ENCODE peak calls at places on chromosomes 7 and 10, in seven cellular contexts. One of them, this sample, is unnamed.

GRCh38 chr7:47488969-47489342 is 93.0 kb downstream of the TNS3 start:
- DNase-seq in activated T-cell treated with anti-CD3 and anti-CD28 coated beads, Interleukin-2, amount 50 U/mL, for 72 hours: no peak
- DNase-seq in midbrain: no peak
- DNase-seq in H54: no peak
- DNase-seq in fibroblast of lung: no peak
- DNase-seq in Peyer's patch: no peak
- DNase-seq in IMR-90: no peak
- DNase-seq in this sample: no peak

GRCh38 chr7:157979631-157980340 is 607.8 kb downstream of the PTPRN2 start:
- DNase-seq in activated T-cell treated with anti-CD3 and anti-CD28 coated beads, Interleukin-2, amount 50 U/mL, for 72 hours: no peak
- DNase-seq in midbrain: no peak
- DNase-seq in H54: no peak
- DNase-seq in fibroblast of lung: no peak
- DNase-seq in Peyer's patch: no peak
- DNase-seq in IMR-90: no peak
- DNase-seq in this sample: no peak

GRCh38 chr10:73246783-73247508 is at the start of gene DNAJC9:
- DNase-seq in activated T-cell treated with anti-CD3 and anti-CD28 coated beads, Interleukin-2, amount 50 U/mL, for 72 hours: peak; percentile 98
- DNase-seq in midbrain: peak; percentile 90
- DNase-seq in H54: peak; percentile 81
- DNase-seq in fibroblast of lung: peak; percentile 92
- DNase-seq in Peyer's patch: peak; percentile 98
- DNase-seq in IMR-90: peak; percentile 90
- DNase-seq in this sample: peak; percentile 80

GRCh38 chr10:28479366-28479765 is 53.6 kb upstream of the WAC start:
- DNase-seq in activated T-cell treated with anti-CD3 and anti-CD28 coated beads, Interleukin-2, amount 50 U/mL, for 72 hours: no peak
- DNase-seq in midbrain: no peak
- DNase-seq in H54: no peak
- DNase-seq in fibroblast of lung: no peak
- DNase-seq in Peyer's patch: no peak
- DNase-seq in IMR-90: no peak
- DNase-seq in this sample: no peak

GRCh38 chr7:155942226-155942950 is 130.1 kb upstream of the SHH start:
- DNase-seq in activated T-cell treated with anti-CD3 and anti-CD28 coated beads, Interleukin-2, amount 50 U/mL, for 72 hours: no peak
- DNase-seq in midbrain: no peak
- DNase-seq in H54: no peak
- DNase-seq in fibroblast of lung: no peak
- DNase-seq in Peyer's patch: no peak
- DNase-seq in IMR-90: no peak
- DNase-seq in this sample: no peak

GRCh38 chr7:159030490-159031134 is 114.1 kb downstream of the VIPR2 start:
- DNase-seq in activated T-cell treated with anti-CD3 and anti-CD28 coated beads, Interleukin-2, amount 50 U/mL, for 72 hours: peak; percentile 24
- DNase-seq in midbrain: peak; percentile 22
- DNase-seq in H54: no peak
- DNase-seq in fibroblast of lung: peak; percentile 16
- DNase-seq in Peyer's patch: peak; percentile 67
- DNase-seq in IMR-90: no peak
- DNase-seq in this sample: no peak

GRCh38 chr10:86653379-86653778 is 968 bp upstream of the OPN4 start:
- DNase-seq in activated T-cell treated with anti-CD3 and anti-CD28 coated beads, Interleukin-2, amount 50 U/mL, for 72 hours: no peak
- DNase-seq in midbrain: no peak
- DNase-seq in H54: no peak
- DNase-seq in fibroblast of lung: no peak
- DNase-seq in Peyer's patch: no peak
- DNase-seq in IMR-90: no peak
- DNase-seq in this sample: no peak

GRCh38 chr7:137423321-137423720 is 79.8 kb upstream of the PTN start:
- DNase-seq in activated T-cell treated with anti-CD3 and anti-CD28 coated beads, Interleukin-2, amount 50 U/mL, for 72 hours: no peak
- DNase-seq in midbrain: no peak
- DNase-seq in H54: no peak
- DNase-seq in fibroblast of lung: peak; percentile 56
- DNase-seq in Peyer's patch: no peak
- DNase-seq in IMR-90: peak; percentile 86
- DNase-seq in this sample: peak; percentile 70

GRCh38 chr7:13231216-13231615 is 543.8 kb downstream of the ARL4A start:
- DNase-seq in activated T-cell treated with anti-CD3 and anti-CD28 coated beads, Interleukin-2, amount 50 U/mL, for 72 hours: no peak
- DNase-seq in midbrain: no peak
- DNase-seq in H54: no peak
- DNase-seq in fibroblast of lung: no peak
- DNase-seq in Peyer's patch: no peak
- DNase-seq in IMR-90: no peak
- DNase-seq in this sample: no peak

GRCh38 chr7:107171496-107171895 is 2.7 kb downstream of the HBP1 start:
- DNase-seq in activated T-cell treated with anti-CD3 and anti-CD28 coated beads, Interleukin-2, amount 50 U/mL, for 72 hours: no peak
- DNase-seq in midbrain: no peak
- DNase-seq in H54: no peak
- DNase-seq in fibroblast of lung: no peak
- DNase-seq in Peyer's patch: no peak
- DNase-seq in IMR-90: no peak
- DNase-seq in this sample: no peak

GRCh38 chr10:29858352-29859267 is 200.8 kb downstream of the JCAD start:
- DNase-seq in activated T-cell treated with anti-CD3 and anti-CD28 coated beads, Interleukin-2, amount 50 U/mL, for 72 hours: no peak
- DNase-seq in midbrain: peak; percentile 5
- DNase-seq in H54: peak; percentile 48
- DNase-seq in fibroblast of lung: peak; percentile 89
- DNase-seq in Peyer's patch: no peak
- DNase-seq in IMR-90: peak; percentile 82
- DNase-seq in this sample: peak; percentile 76

GRCh38 chr7:98178321-98178720 is 32.9 kb upstream of the BHLHA15 start:
- DNase-seq in activated T-cell treated with anti-CD3 and anti-CD28 coated beads, Interleukin-2, amount 50 U/mL, for 72 hours: no peak
- DNase-seq in midbrain: peak; percentile 89
- DNase-seq in H54: no peak
- DNase-seq in fibroblast of lung: no peak
- DNase-seq in Peyer's patch: no peak
- DNase-seq in IMR-90: no peak
- DNase-seq in this sample: no peak

GRCh38 chr7:47441796-47442744 is 139.8 kb downstream of the TNS3 start:
- DNase-seq in activated T-cell treated with anti-CD3 and anti-CD28 coated beads, Interleukin-2, amount 50 U/mL, for 72 hours: no peak
- DNase-seq in midbrain: no peak
- DNase-seq in H54: no peak
- DNase-seq in fibroblast of lung: no peak
- DNase-seq in Peyer's patch: no peak
- DNase-seq in IMR-90: no peak
- DNase-seq in this sample: peak; percentile 68

GRCh38 chr7:81714306-81714705 is 55.5 kb downstream of the HGF start:
- DNase-seq in activated T-cell treated with anti-CD3 and anti-CD28 coated beads, Interleukin-2, amount 50 U/mL, for 72 hours: no peak
- DNase-seq in midbrain: no peak
- DNase-seq in H54: no peak
- DNase-seq in fibroblast of lung: no peak
- DNase-seq in Peyer's patch: no peak
- DNase-seq in IMR-90: no peak
- DNase-seq in this sample: peak; percentile 42

GRCh38 chr10:29067161-29067560 is 221.7 kb upstream of the LYZL1 start:
- DNase-seq in activated T-cell treated with anti-CD3 and anti-CD28 coated beads, Interleukin-2, amount 50 U/mL, for 72 hours: no peak
- DNase-seq in midbrain: no peak
- DNase-seq in H54: no peak
- DNase-seq in fibroblast of lung: no peak
- DNase-seq in Peyer's patch: no peak
- DNase-seq in IMR-90: peak; percentile 8
- DNase-seq in this sample: peak; percentile 51

GRCh38 chr7:22087861-22088260 is 142.2 kb upstream of the CDCA7L start:
- DNase-seq in activated T-cell treated with anti-CD3 and anti-CD28 coated beads, Interleukin-2, amount 50 U/mL, for 72 hours: no peak
- DNase-seq in midbrain: no peak
- DNase-seq in H54: no peak
- DNase-seq in fibroblast of lung: no peak
- DNase-seq in Peyer's patch: no peak
- DNase-seq in IMR-90: no peak
- DNase-seq in this sample: no peak

This sample was measured in astrocyte.